ENCODE peak calls at places on chromosomes 5 and 9, in ten cellular contexts. H is fibroblast of the aortic adventitia, P is PC-9, X is lower leg skin, N is HCT116, Z is fibroblast of mammary gland, G is left ventricle myocardium inferior, Q is heart left ventricle, M is tibial nerve, E is ovary. J is an unnamed sample.

GRCh38 chr5:102957141-102957540 is 162.8 kb downstream of the GIN1 start:
- DNase-seq in Q (no peak), N (no peak), M (no peak), G (no peak), X (no peak), E (no peak), H (no peak), P (no peak), Z (no peak), J (no peak)

GRCh38 chr9:126459126-126459525 is 132.5 kb downstream of the MVB12B start:
- DNase-seq in M (no peak), Q (no peak), N (no peak), P (no peak), Z (no peak), H (no peak), E (no peak), G (no peak), X (no peak), J (no peak)

GRCh38 chr9:130933114-130934046 is 5.7 kb downstream of the FIBCD1 start:
- DNase-seq in Z (peak; percentile 75), N (no peak), P (peak; percentile 59), Q (no peak), M (no peak), G (no peak), E (no peak), H (peak; percentile 71), X (no peak), J (peak; percentile 63)

GRCh38 chr9:136437839-136438547 is 1.7 kb downstream of the INPP5E start:
- DNase-seq in G (no peak), E (no peak), P (no peak), N (no peak), X (no peak), Z (peak; percentile 48), Q (no peak), M (no peak), H (peak; percentile 24), J (peak; percentile 31)

GRCh38 chr5:42581845-42582244 is 158.6 kb downstream of the GHR start:
- DNase-seq in E (no peak), N (no peak), X (no peak), H (no peak), Q (no peak), P (no peak), M (no peak), G (no peak), Z (no peak), J (no peak)

GRCh38 chr5:152329191-152329590 is 75.9 kb downstream of the NMUR2 start:
- DNase-seq in P (no peak), H (no peak), Q (no peak), N (no peak), G (no peak), X (no peak), E (no peak), Z (no peak), M (no peak), J (no peak)

GRCh38 chr9:133057006-133057405 is 4.8 kb upstream of the CEL start:
- DNase-seq in Q (no peak), N (no peak), H (no peak), X (no peak), M (no peak), Z (no peak), P (no peak), G (no peak), E (no peak), J (no peak)

GRCh38 chr5:124725040-124725434 is 21.4 kb downstream of the ZNF608 start:
- DNase-seq in E (no peak), G (no peak), M (no peak), X (no peak), H (no peak), Q (no peak), N (no peak), Z (no peak), P (no peak), J (no peak)

GRCh38 chr5:141521244-141521781 is 32.4 kb downstream of the PCDHGC5 start:
- DNase-seq in Z (peak; percentile 99), H (peak; percentile 100), G (no peak), X (peak; percentile 78), N (peak; percentile 98), Q (peak; percentile 76), P (peak; percentile 96), E (no peak), M (peak; percentile 28), J (peak; percentile 99)

GRCh38 chr9:93505518-93506123 is 52.2 kb upstream of the FAM120AOS start:
- DNase-seq in Z (no peak), Q (no peak), H (no peak), X (no peak), P (no peak), G (no peak), M (no peak), E (no peak), N (no peak), J (no peak)

GRCh38 chr9:93496285-93496684 is 42.9 kb upstream of the FAM120AOS start:
- DNase-seq in Z (no peak), G (no peak), M (no peak), E (no peak), H (peak; percentile 8), Q (no peak), N (no peak), P (no peak), X (no peak), J (no peak)

GRCh38 chr9:93503381-93503780 is 50.0 kb upstream of the FAM120AOS start:
- DNase-seq in H (no peak), X (no peak), Q (no peak), Z (no peak), N (no peak), P (no peak), G (no peak), M (no peak), E (no peak), J (no peak)

GRCh38 chr9:93500571-93501298 is 47.4 kb upstream of the FAM120AOS start:
- DNase-seq in N (no peak), Q (no peak), Z (no peak), M (no peak), X (no peak), H (no peak), E (no peak), P (no peak), G (no peak), J (no peak)

DNA sequence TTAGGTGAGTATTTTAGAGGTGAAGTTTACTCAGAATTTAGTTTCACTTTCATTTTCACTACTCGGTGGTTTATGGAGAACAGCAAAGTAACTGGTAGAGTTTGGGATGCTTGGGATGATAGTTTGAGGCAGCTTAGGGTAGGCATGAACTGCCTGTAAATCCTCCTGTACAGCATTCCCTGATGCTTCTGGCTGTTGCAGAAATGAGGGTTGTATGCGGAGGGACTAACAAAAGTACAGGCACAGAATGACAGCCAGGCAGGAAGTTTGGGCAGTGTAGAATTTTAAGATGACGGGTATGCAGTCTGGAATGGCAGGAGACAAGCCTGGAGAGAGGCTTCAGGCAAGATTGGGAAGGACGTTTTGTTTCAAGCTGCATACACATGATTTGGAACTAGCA is 48.0 kb upstream of the FAM120AOS start:
- DNase-seq in H (peak; percentile 48), Z (no peak), X (no peak), G (no peak), Q (no peak), E (no peak), N (no peak), M (no peak), P (no peak), J (peak; percentile 42)
- H3K4me3 ChIP-seq in H (peak overlapping the region; percentile 65), Z (peak overlapping the region; percentile 11), X (no peak overlapping the region), G (peak overlapping the region; percentile 59), Q (peak overlapping the region; percentile 63), E (peak overlapping the region; percentile 33), N (no peak overlapping the region), M (peak overlapping the region; percentile 26), P (no peak overlapping the region), J (no peak overlapping the region)

DNA sequence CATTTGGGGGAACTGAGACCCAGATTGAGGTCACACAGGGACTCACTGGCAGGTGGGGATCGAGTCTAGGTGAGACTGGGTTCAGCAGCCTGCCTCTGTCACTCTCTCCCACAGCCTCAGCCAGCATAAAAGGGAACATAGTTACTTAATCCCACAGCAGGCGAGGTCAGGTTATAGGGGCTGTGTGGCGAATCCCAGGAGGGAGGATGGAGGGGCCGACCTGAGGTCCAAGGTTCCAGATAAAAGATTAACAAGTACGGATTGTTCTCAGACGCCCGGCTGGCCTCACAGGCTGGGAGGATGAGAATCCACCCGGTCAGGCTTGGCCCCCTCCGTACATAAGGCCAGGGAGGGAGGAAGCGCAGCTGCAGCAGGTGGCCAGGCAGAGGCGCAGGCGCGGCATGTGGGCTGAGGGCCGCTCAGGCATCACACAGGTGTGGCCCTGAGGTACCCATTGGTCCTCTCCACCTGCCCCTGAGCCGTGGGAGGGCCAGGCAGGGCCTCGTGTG is 3.3 kb downstream of the SUSD3 start:
- DNase-seq in X (no peak), P (no peak), G (no peak), Q (no peak), N (no peak), H (no peak), M (no peak), E (peak; percentile 87), Z (no peak), J (no peak)
- TF ChIP-seq CTCF in X (no peak), P (no peak), G (no peak), Q (no peak), N (no peak), H (no peak), M (no peak), E (no peak), Z (no peak), J (no peak)

DNA sequence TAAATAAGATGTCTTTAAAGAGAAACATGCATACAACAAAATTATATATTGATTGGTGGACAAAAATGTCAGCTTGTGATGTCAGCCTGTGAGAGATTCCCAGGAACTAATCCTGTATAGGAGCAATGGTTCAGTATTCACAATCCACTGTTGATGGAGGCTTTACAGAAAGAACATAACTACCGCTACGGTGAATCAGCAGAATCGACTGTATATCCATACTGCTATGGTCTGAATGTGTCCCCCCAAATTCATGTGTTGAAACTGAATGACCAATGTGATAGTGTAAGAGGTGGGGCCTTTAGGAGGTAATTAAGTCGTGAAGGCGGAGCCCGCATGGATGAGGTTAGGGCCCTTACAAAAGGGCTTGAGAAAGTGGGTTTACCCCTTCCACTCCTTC is 40.4 kb upstream of the TBC1D2 start:
- DNase-seq in E (no peak), X (no peak), M (no peak), Z (no peak), G (no peak), H (no peak), Q (no peak), P (no peak), N (no peak), J (no peak)
- H3K4me3 ChIP-seq in E (no peak overlapping the region), X (no peak overlapping the region), M (no peak overlapping the region), Z (no peak overlapping the region), G (no peak overlapping the region), H (no peak overlapping the region), Q (no peak overlapping the region), P (no peak overlapping the region), N (no peak overlapping the region), J (no peak overlapping the region)

DNA sequence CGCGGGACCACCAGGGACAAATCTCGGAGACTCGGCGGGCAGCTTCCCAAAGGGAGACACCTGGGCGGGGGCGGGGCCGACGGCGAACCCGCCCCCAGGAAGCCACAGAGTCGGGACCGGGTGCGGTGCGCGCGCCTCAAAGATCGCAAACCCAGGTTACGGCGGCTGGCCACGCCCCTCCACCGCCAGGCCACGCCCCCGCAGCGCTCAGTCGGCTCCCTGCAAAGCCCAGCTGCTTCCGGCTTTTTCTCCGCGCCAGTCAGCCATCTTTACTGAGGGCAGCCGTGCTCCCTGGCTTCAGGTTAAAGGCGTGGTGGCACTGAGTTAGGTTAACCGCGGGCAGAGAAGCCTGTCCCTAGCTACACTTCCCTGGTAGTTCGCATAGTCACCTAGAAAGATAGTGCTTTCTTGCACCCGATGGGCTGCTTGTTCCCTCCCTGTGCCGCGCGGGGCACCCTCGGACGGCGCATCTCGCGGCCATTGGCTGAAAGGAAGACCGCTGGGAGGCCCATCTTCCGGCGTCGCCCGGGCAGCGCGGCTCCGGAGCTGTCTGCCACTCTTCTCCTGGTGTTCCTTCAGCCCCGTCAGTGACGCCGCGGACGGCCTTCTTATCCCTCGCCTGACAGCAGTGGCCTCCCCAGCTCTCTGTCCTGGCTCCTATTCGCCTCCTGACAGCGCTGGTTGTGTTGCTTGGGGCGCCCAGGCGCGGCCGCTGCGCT is at the start of gene TBC1D2:
- DNase-seq in G (peak; percentile 97), Z (peak; percentile 90), P (peak; percentile 85), N (peak; percentile 89), M (peak; percentile 92), Q (peak; percentile 95), X (peak; percentile 96), H (peak; percentile 93), E (peak; percentile 97), J (peak; percentile 96)
- TF ChIP-seq CTCF in G (peak; percentile 28), Z (peak; percentile 17), P (peak; percentile 21), N (no peak), M (no peak), Q (no peak), X (no peak), H (peak; percentile 50), E (peak; percentile 33), J (peak; percentile 40)

J was measured in cardiac fibroblast.